ENCODE peak calls at places on chromosomes 6 and 20, in four cellular contexts. C is WTC11, H is K562, N is HepG2. O is an unnamed sample.

GRCh38 chr6:144953552-144954240 is 668.6 kb downstream of the UTRN start:
- DNase-seq in N (no peak), C (no peak), H (no peak), O (no peak)

GRCh38 chr6:142706200-142706599 is 238.8 kb downstream of the HIVEP2 start:
- DNase-seq in H (no peak), C (no peak), N (no peak), O (no peak)

GRCh38 chr6:133394630-133395029 is 153.5 kb downstream of the EYA4 start:
- DNase-seq in C (no peak), H (no peak), N (no peak), O (no peak)

GRCh38 chr20:10467985-10468845 is 33.1 kb downstream of the SLX4IP start:
- DNase-seq in N (no peak), H (no peak), C (no peak), O (no peak)

GRCh38 chr6:149441740-149442139 is 41.7 kb downstream of the SUMO4 start:
- DNase-seq in N (no peak), C (no peak), H (no peak), O (no peak)

GRCh38 chr20:35866446-35867202 is 87.7 kb downstream of the SCAND1 start:
- DNase-seq in N (no peak), C (no peak), H (no peak), O (no peak)

GRCh38 chr20:9374480-9374879 is 139.9 kb upstream of the LAMP5 start:
- DNase-seq in C (no peak), H (no peak), N (no peak), O (no peak)

GRCh38 chr6:126923807-126924206 is 194.7 kb upstream of the RSPO3 start:
- DNase-seq in C (no peak), N (no peak), H (no peak), O (no peak)

GRCh38 chr6:143241110-143241509 is 180.4 kb downstream of the AIG1 start:
- DNase-seq in N (no peak), H (no peak), C (no peak), O (no peak)

GRCh38 chr20:17712201-17712600 is 12.4 kb downstream of the BANF2 start:
- DNase-seq in H (no peak), N (no peak), C (no peak), O (no peak)

GRCh38 chr20:20694591-20694990 is 17.9 kb downstream of the RALGAPA2 start:
- DNase-seq in H (no peak), C (no peak), N (no peak), O (no peak)

GRCh38 chr6:143647712-143648111 is 30.1 kb upstream of the PHACTR2 start:
- DNase-seq in H (no peak), C (peak), N (no peak), O (no peak)

GRCh38 chr6:110710115-110710514 is 105.2 kb downstream of the CDK19 start:
- DNase-seq in H (no peak), C (no peak), N (no peak), O (no peak)

GRCh38 chr6:163955752-163956151 is 541.2 kb downstream of the QKI start:
- DNase-seq in H (no peak), N (no peak), C (no peak), O (no peak)

GRCh38 chr20:42082611-42083010 is 464.4 kb upstream of the CHD6 start:
- DNase-seq in N (no peak), H (peak), C (no peak), O (peak)

GRCh38 chr6:44116643-44117382 is 10.4 kb downstream of the MRPL14 start:
- DNase-seq in C (no peak), H (no peak), N (no peak), O (no peak)

GRCh38 chr20:24797864-24798655 is 151.0 kb upstream of the CST7 start:
- DNase-seq in N (no peak), H (no peak), C (no peak), O (no peak)

GRCh38 chr6:89895273-89895874 is 1.1 kb downstream of the GJA10 start:
- DNase-seq in H (peak), C (peak), N (peak), O (peak)

GRCh38 chr6:35058041-35058675 is 83.0 kb downstream of the TCP11 start:
- DNase-seq in N (no peak), H (no peak), C (no peak), O (peak)

GRCh38 chr6:138267971-138268895 is 49.9 kb upstream of the PBOV1 start:
- DNase-seq in H (no peak), C (no peak), N (peak), O (no peak)

GRCh38 chr6:11040134-11040533 is 4.0 kb downstream of the ELOVL2 start:
- DNase-seq in H (no peak), N (no peak), C (no peak), O (no peak)

GRCh38 chr6:8066108-8066507 is 1.9 kb upstream of the BLOC1S5 start:
- DNase-seq in N (no peak), C (no peak), H (no peak), O (no peak)

GRCh38 chr6:37614059-37614940 is 83.4 kb downstream of the MDGA1 start:
- DNase-seq in H (no peak), N (no peak), C (no peak), O (peak)

GRCh38 chr6:157954150-157955117 is 27.2 kb upstream of the SYNJ2 start:
- DNase-seq in C (no peak), N (peak), H (no peak), O (no peak)

GRCh38 chr6:99603421-99604160 is 3.0 kb upstream of the PRDM13 start:
- DNase-seq in H (peak), C (peak), N (no peak), O (peak)

GRCh38 chr6:108897371-108897770 is 49.1 kb downstream of the ARMC2 start:
- DNase-seq in H (no peak), C (no peak), N (no peak), O (no peak)

GRCh38 chr6:44735631-44735963 is 348.1 kb downstream of the CDC5L start:
- DNase-seq in C (no peak), H (no peak), N (no peak), O (no peak)

GRCh38 chr6:137424243-137424642 is 70.0 kb downstream of the OLIG3 start:
- DNase-seq in C (no peak), H (no peak), N (no peak), O (no peak)

GRCh38 chr6:82260890-82261732 is 13.6 kb upstream of the IBTK start:
- DNase-seq in C (no peak), H (no peak), N (no peak), O (no peak)

GRCh38 chr6:158058156-158058723 is 76.6 kb downstream of the SYNJ2 start:
- DNase-seq in N (no peak), H (no peak), C (no peak), O (no peak)

GRCh38 chr6:150229775-150230561 is 87.1 kb downstream of the PPP1R14C start:
- DNase-seq in C (no peak), N (no peak), H (peak), O (no peak)

GRCh38 chr6:159092631-159093030 is 47.8 kb upstream of the TAGAP start:
- DNase-seq in C (no peak), H (no peak), N (no peak), O (no peak)

GRCh38 chr20:50563133-50563944 is 53.2 kb downstream of the PTPN1 start:
- DNase-seq in H (no peak), N (peak), C (no peak), O (no peak)

GRCh38 chr20:774016-774679 is 5.8 kb upstream of the SLC52A3 start:
- DNase-seq in H (no peak), C (no peak), N (no peak), O (no peak)

DNA sequence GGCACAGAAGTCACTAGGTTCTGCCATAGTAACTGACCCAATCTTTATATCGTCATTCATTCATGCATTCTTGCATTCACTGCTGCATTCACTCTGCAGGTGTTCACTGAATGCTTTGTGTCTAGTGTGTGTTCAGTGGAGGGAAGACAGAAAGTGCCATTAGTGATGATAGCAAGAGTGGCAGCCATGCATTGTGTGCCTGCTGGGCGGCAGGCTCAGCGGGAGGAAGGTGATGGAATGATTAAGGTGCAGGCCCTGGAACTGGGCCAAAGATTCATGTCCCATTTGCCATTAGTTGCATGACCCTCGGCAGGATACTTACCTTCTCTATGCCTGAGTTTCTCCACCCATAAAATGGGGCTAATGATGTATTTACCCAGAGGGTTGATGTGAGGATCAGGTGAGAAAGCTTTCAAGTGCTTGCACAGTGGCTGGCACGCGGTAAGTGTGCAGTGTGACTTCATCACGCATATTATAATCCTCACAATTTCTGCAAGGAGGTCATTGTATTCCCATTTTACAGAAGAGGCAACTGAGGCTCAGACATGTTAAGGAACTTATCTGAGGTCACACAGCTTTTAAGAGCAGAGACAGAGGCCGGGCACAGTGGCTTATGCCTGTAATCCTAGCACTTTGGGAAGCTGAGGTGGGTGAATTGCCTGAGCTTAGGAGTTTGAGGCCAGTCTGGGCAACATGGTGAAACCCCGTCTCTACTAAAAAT is 40.2 kb downstream of the ITPR3 start:
- DNase-seq in C (no peak), N (no peak), H (no peak), O (no peak)
- TF ChIP-seq FOXJ3 in C (no peak), N (no peak), H (no peak), O (no peak)

GRCh38 chr6:122622404-122622938 is 12.3 kb downstream of the PKIB start:
- DNase-seq in C (no peak), H (no peak), N (no peak), O (no peak)

GRCh38 chr6:122621638-122622037 is 11.4 kb downstream of the PKIB start:
- DNase-seq in H (no peak), N (no peak), C (no peak), O (no peak)

GRCh38 chr6:122619309-122619708 is 9.1 kb downstream of the PKIB start:
- DNase-seq in N (no peak), H (no peak), C (no peak), O (no peak)

GRCh38 chr6:122620428-122620827 is 10.2 kb downstream of the PKIB start:
- DNase-seq in N (no peak), C (no peak), H (no peak), O (no peak)

DNA sequence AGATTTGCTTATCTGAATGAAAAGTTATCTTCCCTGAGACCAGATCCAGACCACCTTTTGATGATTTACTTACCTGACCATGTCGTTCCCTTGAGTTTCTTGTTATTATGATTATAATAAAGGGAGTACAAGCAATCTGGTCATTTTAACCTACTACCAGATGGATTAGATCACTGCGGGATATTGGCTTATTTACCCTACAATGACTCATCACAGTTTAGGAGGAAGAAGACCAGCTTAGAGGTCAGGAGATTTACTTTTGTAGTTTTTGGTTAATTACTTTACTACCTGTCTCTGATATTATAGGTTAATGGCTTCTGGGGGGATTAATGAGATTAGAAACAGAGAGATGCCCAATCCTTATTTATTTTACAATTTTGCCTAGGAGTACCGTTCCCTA is 10.7 kb downstream of the PKIB start:
- DNase-seq in C (no peak), N (peak), H (no peak), O (no peak)
- TF ChIP-seq FOXJ3 in C (no peak), N (no peak), H (no peak), O (no peak)

DNA sequence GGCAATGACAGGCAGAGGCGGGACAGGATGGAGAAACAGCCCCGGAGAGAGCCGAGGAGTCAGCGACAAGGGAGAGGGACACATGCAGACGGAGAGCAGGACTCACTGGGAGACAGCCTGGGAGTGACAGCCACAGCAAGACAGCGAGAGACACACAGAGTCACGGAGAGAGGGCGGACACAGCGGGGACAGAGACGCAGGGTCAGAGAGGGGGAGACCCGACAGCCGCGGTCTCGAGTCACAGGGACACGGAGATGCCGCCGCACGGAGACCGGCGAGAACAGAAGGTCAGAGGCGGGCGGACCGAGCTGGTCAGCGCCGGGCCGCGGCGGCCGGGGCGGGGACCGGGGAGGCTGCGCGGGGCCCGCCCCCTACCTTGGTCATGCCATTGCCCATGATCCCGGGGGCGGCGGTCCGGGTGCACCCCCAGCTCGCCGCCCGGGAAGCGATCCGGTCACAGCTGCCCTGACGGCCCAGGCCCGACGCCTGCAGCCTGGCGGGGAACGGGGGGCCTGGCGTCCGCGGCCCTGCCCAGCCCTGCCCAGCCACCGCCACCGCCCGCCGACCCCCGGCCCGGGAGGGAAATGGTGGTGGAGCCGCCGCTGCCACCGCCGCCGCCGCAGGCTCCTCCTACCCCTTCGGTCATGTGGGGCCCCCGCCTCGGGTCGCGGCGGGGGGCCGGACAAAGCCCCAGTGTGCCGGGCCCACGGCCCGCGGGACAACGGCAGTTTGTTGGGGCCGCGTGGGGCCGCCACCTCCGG is at the start of the genes DUSP15 and TTLL9:
- DNase-seq in N (no peak), C (peak), H (no peak), O (peak)
- TF ChIP-seq FOXJ3 in N (no peak), C (no peak), H (no peak), O (no peak)

DNA sequence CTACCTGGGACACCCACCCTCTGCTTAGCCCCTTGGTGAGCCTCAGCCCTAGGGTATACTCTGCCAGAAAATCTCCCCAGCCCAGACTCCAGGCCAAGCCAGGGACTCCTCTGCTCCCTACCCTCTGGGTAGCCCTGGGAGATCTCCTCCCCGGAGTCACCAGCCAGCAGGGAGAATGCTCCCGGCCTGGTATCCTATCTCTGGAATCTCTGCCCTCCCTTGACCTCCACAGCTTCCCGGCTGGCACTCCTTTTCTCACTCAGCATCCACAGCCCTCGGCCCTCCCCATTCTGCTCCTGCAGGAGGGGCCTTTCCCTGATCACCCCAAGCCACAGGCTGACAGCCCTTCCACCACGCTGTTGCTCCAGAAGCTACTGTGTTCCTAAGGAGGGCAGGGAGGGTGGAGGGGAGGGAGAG is 22.6 kb downstream of the NOL4L start:
- DNase-seq in C (peak), H (no peak), N (peak), O (peak)
- TF ChIP-seq FOXJ3 in C (no peak), H (no peak), N (no peak), O (no peak)

GRCh38 chr20:61900376-61901293 is 165.0 kb downstream of the TAF4 start:
- DNase-seq in N (peak), H (no peak), C (no peak), O (no peak)
- TF ChIP-seq FOXJ3 in N (no peak), H (no peak), C (no peak), O (no peak)

GRCh38 chr6:2819115-2819514 is 22.5 kb downstream of the SERPINB1 start:
- DNase-seq in H (no peak), C (no peak), N (no peak), O (no peak)

GRCh38 chr6:2819891-2820814 is 21.5 kb downstream of the SERPINB1 start:
- DNase-seq in N (no peak), C (no peak), H (no peak), O (no peak)

GRCh38 chr6:2816158-2816557 is 25.5 kb downstream of the SERPINB1 start:
- DNase-seq in H (no peak), N (no peak), C (no peak), O (no peak)

GRCh38 chr6:2818593-2818992 is 23.1 kb downstream of the SERPINB1 start:
- DNase-seq in H (no peak), N (no peak), C (no peak), O (no peak)

GRCh38 chr6:2817778-2818443 is 23.8 kb downstream of the SERPINB1 start:
- DNase-seq in C (no peak), N (no peak), H (no peak), O (no peak)
- TF ChIP-seq FOXJ3 in C (no peak), N (no peak), H (no peak), O (no peak)

DNA sequence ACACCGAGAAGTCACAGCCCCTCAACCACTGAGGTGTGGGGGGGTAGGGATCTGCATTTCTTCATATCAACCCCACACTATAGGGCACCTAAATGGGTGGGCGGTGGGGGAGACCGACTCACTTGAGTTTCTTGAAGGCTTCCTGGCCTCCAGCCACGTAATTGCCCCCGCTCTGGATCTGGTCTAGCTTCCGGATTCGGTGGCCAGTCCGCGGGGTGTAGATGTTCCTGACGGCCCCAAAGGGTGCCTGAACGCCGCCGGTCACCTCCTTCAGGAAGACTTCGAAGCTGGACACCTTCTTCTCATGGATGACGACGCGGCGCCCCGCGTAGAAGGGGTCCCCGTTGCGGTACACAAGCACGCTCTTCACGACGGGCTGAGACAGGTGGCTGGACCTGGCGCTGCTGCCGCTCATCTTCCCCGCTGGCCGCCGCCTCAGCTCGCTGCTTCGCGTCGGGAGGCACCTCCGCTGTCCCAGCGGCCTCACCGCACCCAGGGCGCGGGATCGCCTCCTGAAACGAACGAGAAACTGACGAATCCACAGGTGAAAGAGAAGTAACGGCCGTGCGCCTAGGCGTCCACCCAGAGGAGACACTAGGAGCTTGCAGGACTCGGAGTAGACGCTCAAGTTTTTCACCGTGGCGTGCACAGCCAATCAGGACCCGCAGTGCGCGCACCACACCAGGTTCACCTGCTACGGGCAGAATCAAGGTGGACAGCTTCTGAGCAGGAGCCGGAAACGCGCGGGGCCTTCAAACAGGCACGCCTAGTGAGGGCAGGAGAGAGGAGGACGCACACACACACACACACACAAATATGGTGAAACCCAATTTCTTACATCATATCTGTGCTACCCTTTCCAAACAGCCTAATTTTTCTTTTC is at the start of gene DCDC2:
- DNase-seq in N (peak), H (no peak), C (peak), O (no peak)
- TF ChIP-seq FOXJ3 in N (no peak), H (no peak), C (no peak), O (no peak)

GRCh38 chr20:38127920-38128528 is 37.0 kb downstream of the TGM2 start:
- DNase-seq in N (no peak), C (no peak), H (no peak), O (no peak)
- TF ChIP-seq FOXJ3 in N (no peak), C (no peak), H (no peak), O (no peak)

DNA sequence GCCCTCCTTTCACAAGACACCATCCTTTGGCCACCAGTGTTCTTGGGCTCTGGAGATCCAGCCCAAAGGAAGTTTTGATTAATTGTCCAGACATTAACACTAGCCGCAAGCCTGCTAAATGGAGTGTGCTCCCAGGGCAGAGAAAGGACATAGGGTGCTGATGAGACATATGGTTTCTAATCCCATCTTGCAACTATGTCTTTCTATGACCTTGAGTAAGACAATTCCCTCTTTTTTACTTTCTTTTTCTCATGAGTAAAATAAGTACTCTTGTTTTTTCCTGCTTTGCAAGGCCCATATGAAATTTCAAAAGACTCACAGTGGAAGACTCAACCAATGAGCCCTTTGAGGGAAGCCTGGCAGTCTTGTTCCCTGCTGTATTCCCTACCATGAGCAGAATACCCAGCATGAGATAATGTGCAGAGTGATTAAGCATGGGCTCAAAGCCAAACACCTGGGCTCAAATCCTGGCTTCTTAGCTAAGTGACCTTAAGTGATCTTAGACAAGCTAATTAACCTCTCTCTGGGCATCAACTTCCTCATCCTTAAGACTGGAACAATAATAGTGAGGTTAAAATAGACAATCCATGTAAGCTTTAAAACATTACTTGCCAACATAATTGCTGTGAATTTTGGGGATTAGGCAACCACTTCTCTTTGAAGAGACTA is at the start of gene WFDC10B:
- DNase-seq in C (no peak), H (no peak), N (no peak), O (no peak)
- TF ChIP-seq FOXJ3 in C (no peak), H (no peak), N (no peak), O (no peak)

O was measured in SK-N-SH.